ENCODE peak calls at places on chromosomes 7 and 10, in six cellular contexts. M is activated effector memory CD4-positive, alpha-beta T cell treated with anti-CD3 and anti-CD28 coated beads, Interleukin-2, amount 50 U/mL, for 16 hours; G is fibroblast of lung; E is NCI-H1048; A is CD8-positive, alpha-beta memory T cell; F is G401. B is an unnamed sample.

GRCh38 chr7:123916240-123916724 is 8.8 kb upstream of the SPAM1 start:
- DNase-seq in M (no peak), G (peak; percentile 35), E (no peak), A (no peak), F (peak; percentile 29), B (no peak)

GRCh38 chr7:70557281-70557680 is 574.7 kb upstream of the GALNT17 start:
- DNase-seq in M (no peak), G (no peak), E (no peak), A (no peak), F (no peak), B (no peak)

GRCh38 chr7:36231406-36231805 is 78.4 kb downstream of the EEPD1 start:
- DNase-seq in M (no peak), G (no peak), E (no peak), A (no peak), F (no peak), B (no peak)

GRCh38 chr7:34308595-34308994 is 349.4 kb upstream of the NPSR1 start:
- DNase-seq in M (no peak), G (no peak), E (no peak), A (no peak), F (no peak), B (no peak)

GRCh38 chr10:114068054-114068707 is 24.5 kb downstream of the ADRB1 start:
- DNase-seq in M (no peak), G (no peak), E (no peak), A (no peak), F (peak; percentile 13), B (no peak)

GRCh38 chr10:131427901-131428300 is 116.4 kb upstream of the TCERG1L start:
- DNase-seq in M (no peak), G (no peak), E (no peak), A (no peak), F (no peak), B (no peak)

GRCh38 chr10:50613726-50614443 is 9.9 kb downstream of the SGMS1 start:
- DNase-seq in M (no peak), G (no peak), E (no peak), A (no peak), F (no peak), B (no peak)

GRCh38 chr10:28837613-28838390 is 160.5 kb downstream of the BAMBI start:
- DNase-seq in M (no peak), G (no peak), E (no peak), A (no peak), F (no peak), B (no peak)

GRCh38 chr10:114252097-114252496 is 13.0 kb downstream of the VWA2 start:
- DNase-seq in M (no peak), G (no peak), E (no peak), A (no peak), F (no peak), B (no peak)

GRCh38 chr7:1359051-1359400 is 100.2 kb downstream of the MICALL2 start:
- DNase-seq in M (no peak), G (no peak), E (no peak), A (no peak), F (no peak), B (no peak)

GRCh38 chr7:137804819-137805218 is 42.0 kb downstream of the DGKI start:
- DNase-seq in M (no peak), G (no peak), E (no peak), A (no peak), F (no peak), B (no peak)

GRCh38 chr7:18770154-18770807 is 274.7 kb downstream of the HDAC9 start:
- DNase-seq in M (no peak), G (peak; percentile 32), E (no peak), A (no peak), F (no peak), B (no peak)

GRCh38 chr10:68727146-68727545 is 6.1 kb downstream of the CCAR1 start:
- DNase-seq in M (no peak), G (no peak), E (no peak), A (no peak), F (no peak), B (no peak)

GRCh38 chr7:11228515-11228914 is 254.8 kb downstream of the PHF14 start:
- DNase-seq in M (no peak), G (peak; percentile 81), E (no peak), A (no peak), F (peak; percentile 80), B (no peak)

GRCh38 chr10:70578371-70578947 is 24.1 kb downstream of the PRF1 start:
- DNase-seq in M (peak; percentile 80), G (peak; percentile 58), E (no peak), A (peak; percentile 27), F (no peak), B (peak; percentile 74)

GRCh38 chr7:87330942-87331341 is 14.5 kb upstream of the CROT start:
- DNase-seq in M (no peak), G (no peak), E (no peak), A (no peak), F (no peak), B (no peak)